ENCODE peak calls at places on chromosomes 16 and 17, in four cellular contexts. U is HEK293T, N is HepG2, I is GM12878. W is an unnamed sample.
A peak's percentile ranks its signal among the peaks of the same experiment; 100 is the strongest.

GRCh38 chr17:17837380-17837821 is 615 bp upstream of the SREBF1 start:
- DNase-seq in U (no peak), N (peak; percentile 60), I (no peak), W (peak; percentile 70)

GRCh38 chr16:57614546-57615343 is 13.7 kb upstream of the ADGRG1 start:
- DNase-seq in N (no peak), I (no peak), U (no peak), W (no peak)

GRCh38 chr17:48472485-48473281 is 42.7 kb upstream of the SKAP1 start:
- DNase-seq in N (no peak), U (no peak), I (no peak), W (no peak)

GRCh38 chr16:29804455-29805231 is 1.7 kb upstream of the MAZ start:
- DNase-seq in N (no peak), I (no peak), U (no peak), W (peak; percentile 48)

GRCh38 chr17:71304498-71305158 is 816.2 kb upstream of the SOX9 start:
- DNase-seq in N (no peak), I (no peak), U (no peak), W (no peak)

GRCh38 chr17:15510361-15510760 is 42.9 kb upstream of the CDRT4 start:
- DNase-seq in N (no peak), I (no peak), U (no peak), W (no peak)

GRCh38 chr16:52357711-52358110 is 189.2 kb downstream of the TOX3 start:
- DNase-seq in U (no peak), I (no peak), N (no peak), W (no peak)

GRCh38 chr16:67537636-67538591 is 9.3 kb downstream of the RIPOR1 start:
- DNase-seq in U (no peak), N (no peak), I (no peak), W (no peak)

GRCh38 chr17:1640329-1641064 is 5.0 kb downstream of the SCARF1 start:
- DNase-seq in U (no peak), N (no peak), I (no peak), W (no peak)
- TF ChIP-seq FOXK2 in U (no peak), N (no peak), I (no peak), W (no peak)

DNA sequence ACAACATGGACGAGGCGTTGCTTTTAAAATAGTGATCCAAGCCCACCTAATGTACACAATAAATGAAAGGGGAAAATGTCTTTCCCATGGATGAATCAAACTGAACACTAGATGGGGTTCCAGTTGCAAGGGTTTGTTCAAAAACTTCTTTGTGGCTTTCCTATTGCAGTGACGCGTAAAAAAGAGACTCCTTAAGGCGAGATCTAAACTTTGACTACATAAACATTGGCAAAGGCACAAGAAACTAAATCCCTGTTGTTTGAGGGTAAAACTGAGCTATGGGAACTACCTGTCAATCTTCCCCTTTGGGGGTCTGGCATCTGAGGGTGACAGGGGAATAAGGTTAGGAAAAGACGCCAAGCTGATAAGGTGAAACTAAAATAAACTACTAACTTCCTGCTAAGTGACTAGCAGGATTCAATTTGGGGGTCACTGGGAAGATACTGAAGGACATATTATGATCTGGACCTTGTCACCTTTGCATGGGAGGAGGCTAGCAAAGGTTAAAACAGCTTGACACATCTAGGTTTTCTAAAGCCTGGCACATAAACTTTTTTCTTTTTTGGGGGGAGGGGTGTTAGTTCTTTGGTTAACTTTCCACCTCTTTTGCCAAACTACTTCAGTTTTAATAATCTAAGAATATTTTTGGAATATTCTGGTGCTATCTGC is 4.7 kb downstream of the SALL1 start:
- DNase-seq in I (no peak), U (no peak), N (no peak), W (no peak)
- TF ChIP-seq FOXK2 in I (no peak), U (no peak), N (no peak), W (no peak)

GRCh38 chr17:19342611-19343255 is 19.8 kb downstream of the B9D1 start:
- DNase-seq in N (no peak), U (no peak), I (no peak), W (no peak)

GRCh38 chr17:19343256-19343630 is 19.3 kb downstream of the B9D1 start:
- DNase-seq in I (no peak), U (no peak), N (no peak), W (no peak)

GRCh38 chr17:19343671-19344151 is 18.8 kb downstream of the B9D1 start:
- DNase-seq in U (no peak), N (no peak), I (no peak), W (no peak)

GRCh38 chr17:19341211-19341631 is 21.3 kb downstream of the B9D1 start:
- DNase-seq in N (no peak), U (no peak), I (no peak), W (no peak)

GRCh38 chr17:19341641-19342610 is 20.6 kb downstream of the B9D1 start:
- DNase-seq in N (no peak), I (no peak), U (no peak), W (no peak)
- TF ChIP-seq FOXK2 in N (no peak), I (no peak), U (no peak), W (no peak)

DNA sequence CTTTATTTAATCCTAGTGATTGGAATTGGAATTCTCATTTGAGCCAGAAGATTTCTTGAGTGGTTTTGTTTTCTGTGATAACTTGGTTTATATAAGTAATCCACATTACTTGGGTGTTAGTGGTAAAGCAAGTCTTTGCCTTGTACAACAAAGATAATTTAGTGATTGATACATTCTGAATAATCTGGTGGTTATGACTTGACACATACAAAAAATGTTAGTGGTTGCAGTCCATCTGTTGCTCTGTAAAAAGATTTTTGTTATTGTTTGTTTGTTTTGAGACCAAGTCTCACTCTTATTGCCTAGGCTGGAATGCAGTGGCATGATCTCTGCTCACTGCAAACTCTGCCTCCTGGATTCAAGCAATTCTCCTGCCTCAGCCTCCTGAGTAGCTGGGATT is 13.2 kb downstream of the OMG start:
- DNase-seq in U (no peak), I (no peak), N (no peak), W (no peak)
- TF ChIP-seq FOXK2 in U (no peak), I (no peak), N (no peak), W (no peak)

GRCh38 chr17:55056530-55056929 is 88.0 kb downstream of the STXBP4 start:
- DNase-seq in U (no peak), N (peak; percentile 31), I (no peak), W (no peak)
- TF ChIP-seq FOXK2 in U (no peak), N (no peak), I (no peak), W (no peak)

W was measured in K562.